ENCODE peak calls at places on chromosomes 3 and 15, in five cellular contexts. H is NCI-H2081, G is IMR-90, M is NCI-H1694, K is SIG-M5. E is an unnamed sample.

GRCh38 chr3:34842706-34843478 is 796.4 kb upstream of the ARPP21 start:
- DNase-seq in H (no peak), G (no peak), M (no peak), K (no peak), E (no peak)

GRCh38 chr15:39102431-39102830 is 478.4 kb upstream of the THBS1 start:
- DNase-seq in H (no peak), G (no peak), M (no peak), K (no peak), E (peak)

GRCh38 chr3:122988507-122988906 is 39.1 kb downstream of the SEMA5B start:
- DNase-seq in H (peak), G (no peak), M (no peak), K (no peak), E (no peak)

GRCh38 chr3:128252083-128252482 is 98.8 kb downstream of the EEFSEC start:
- DNase-seq in H (no peak), G (peak), M (no peak), K (no peak), E (peak)

GRCh38 chr3:114858329-114858728 is 288.8 kb downstream of the ZBTB20 start:
- DNase-seq in H (peak), G (no peak), M (no peak), K (no peak), E (no peak)

GRCh38 chr3:35675206-35675605 is 35.9 kb downstream of the ARPP21 start:
- DNase-seq in H (no peak), G (no peak), M (no peak), K (no peak), E (no peak)

GRCh38 chr3:11455977-11456376 is 183.8 kb downstream of the ATG7 start:
- DNase-seq in H (no peak), G (peak), M (no peak), K (peak), E (peak)

GRCh38 chr3:116470589-116470988 is 25.3 kb upstream of the LSAMP start:
- DNase-seq in H (no peak), G (peak), M (no peak), K (no peak), E (no peak)

GRCh38 chr3:7029562-7029961 is 168.6 kb downstream of the GRM7 start:
- DNase-seq in H (no peak), G (no peak), M (no peak), K (no peak), E (no peak)

GRCh38 chr15:30865257-30865656 is 38.5 kb upstream of the FAN1 start:
- DNase-seq in H (peak), G (no peak), M (no peak), K (no peak), E (no peak)

GRCh38 chr3:133662256-133662773 is 574 bp upstream of the TOPBP1 start:
- DNase-seq in H (peak), G (peak), M (peak), K (no peak), E (peak)

GRCh38 chr15:40894689-40895308 is 549 bp downstream of the VPS18 start:
- DNase-seq in H (peak), G (peak), M (peak), K (peak), E (peak)

GRCh38 chr3:158407844-158408517 is 163.0 kb upstream of the MLF1 start:
- DNase-seq in H (no peak), G (no peak), M (no peak), K (no peak), E (no peak)

GRCh38 chr3:72488736-72489030 is 359.6 kb downstream of the SHQ1 start:
- DNase-seq in H (no peak), G (peak), M (no peak), K (no peak), E (peak)

GRCh38 chr3:171677706-171678105 is 132.6 kb downstream of the PLD1 start:
- DNase-seq in H (no peak), G (no peak), M (no peak), K (no peak), E (no peak)

GRCh38 chr3:126261037-126261436 is 80.7 kb upstream of the ALDH1L1 start:
- DNase-seq in H (no peak), G (peak), M (no peak), K (peak), E (peak)

GRCh38 chr15:89052474-89052873 is 35.8 kb upstream of the ABHD2 start:
- DNase-seq in H (no peak), G (peak), M (no peak), K (no peak), E (peak)

GRCh38 chr3:17055374-17056276 is 170.9 kb downstream of the PLCL2 start:
- DNase-seq in H (no peak), G (peak), M (no peak), K (no peak), E (peak)

GRCh38 chr15:60573936-60574335 is 95.0 kb upstream of the ICE2 start:
- DNase-seq in H (no peak), G (no peak), M (no peak), K (no peak), E (no peak)

GRCh38 chr15:59249816-59250215 is 43.2 kb downstream of the LDHAL6B start:
- DNase-seq in H (no peak), G (no peak), M (no peak), K (no peak), E (no peak)

GRCh38 chr3:166190360-166190759 is 353.1 kb upstream of the BCHE start:
- DNase-seq in H (no peak), G (peak), M (no peak), K (no peak), E (no peak)

GRCh38 chr3:36693670-36694069 is 70.7 kb downstream of the DCLK3 start:
- DNase-seq in H (no peak), G (no peak), M (no peak), K (no peak), E (no peak)

GRCh38 chr15:99845009-99845408 is 111.8 kb upstream of the LYSMD4 start:
- DNase-seq in H (peak), G (peak), M (no peak), K (no peak), E (peak)

GRCh38 chr3:197494366-197495058 is 61.3 kb downstream of the BDH1 start:
- DNase-seq in H (peak), G (no peak), M (no peak), K (no peak), E (peak)

GRCh38 chr3:127113571-127113891 is 79.4 kb upstream of the PRR23E start:
- DNase-seq in H (no peak), G (no peak), M (no peak), K (no peak), E (no peak)

GRCh38 chr15:80660114-80660513 is 35.0 kb upstream of the ABHD17C start:
- DNase-seq in H (peak), G (peak), M (no peak), K (no peak), E (peak)

GRCh38 chr3:174342941-174343431 is 516.1 kb upstream of the NAALADL2 start:
- DNase-seq in H (no peak), G (peak), M (no peak), K (no peak), E (peak)

GRCh38 chr3:29083607-29084120 is 197.2 kb upstream of the RBMS3 start:
- DNase-seq in H (no peak), G (no peak), M (no peak), K (no peak), E (no peak)

GRCh38 chr3:146747928-146748327 is 142.8 kb upstream of the PLSCR5 start:
- DNase-seq in H (peak), G (peak), M (peak), K (no peak), E (peak)

GRCh38 chr15:49624046-49624445 is 3.2 kb downstream of the DTWD1 start:
- DNase-seq in H (no peak), G (peak), M (no peak), K (no peak), E (peak)